ENCODE peak calls at places on chromosomes 2 and 18, in nine cellular contexts. C is psoas muscle; Z is DMS79 treated with DMSO at 0.1 percent for 48 hours; E is NCI-H748 treated with DMSO at 0.1 percent for 48 hours; B is naive B cell; H is stimulated activated CD8-positive, alpha-beta memory T cell treated with anti-CD3 and anti-CD28 coated beads, Interleukin-12 subunit alpha, Interleukin-12 subunit beta, amount 100 ng/mL, for 1 hour; J is activated CD4-positive, alpha-beta memory T cell treated with anti-CD3 and anti-CD28 coated beads, Interleukin-2, amount 10 ng/mL, durations not matched to agents 7 days and 5 days; S is stimulated activated CD4-positive, alpha-beta T cell treated with anti-CD3 and anti-CD28 coated beads, Interleukin-2, amount 100 ng/mL, for 48 hours; P is cardiac fibroblast. I is an unnamed sample.

GRCh38 chr18:79682896-79683625 is 3.5 kb downstream of the CTDP1 start:
- DNase-seq in C (no peak), Z (no peak), E (no peak), B (peak; percentile 47), H (no peak), J (peak; percentile 24), S (peak; percentile 62), P (no peak), I (no peak)

GRCh38 chr2:128315122-128315828 is 3.4 kb downstream of the HS6ST1 start:
- DNase-seq in C (peak; percentile 39), Z (peak; percentile 44), E (no peak), B (no peak), H (no peak), J (no peak), S (no peak), P (no peak), I (no peak)

GRCh38 chr2:48085888-48086287 is 179.6 kb upstream of the FBXO11 start:
- DNase-seq in C (no peak), Z (no peak), E (no peak), B (no peak), H (no peak), J (no peak), S (no peak), P (no peak), I (no peak)

GRCh38 chr2:94861308-94862152 is 9.7 kb upstream of the TEKT4 start:
- DNase-seq in C (no peak), Z (peak; percentile 5), E (peak; percentile 7), B (no peak), H (no peak), J (no peak), S (no peak), P (no peak), I (no peak)

GRCh38 chr2:74516070-74516633 is 1.9 kb downstream of the TLX2 start:
- DNase-seq in C (peak; percentile 84), Z (no peak), E (no peak), B (peak; percentile 64), H (peak; percentile 50), J (peak; percentile 81), S (peak; percentile 62), P (peak; percentile 59), I (no peak)

GRCh38 chr2:11123856-11124759 is 31.2 kb upstream of the SLC66A3 start:
- DNase-seq in C (peak; percentile 75), Z (peak; percentile 80), E (peak; percentile 63), B (peak; percentile 25), H (peak; percentile 27), J (peak; percentile 73), S (peak; percentile 78), P (peak; percentile 52), I (peak; percentile 65)

GRCh38 chr2:191693778-191694177 is 15.8 kb downstream of the NABP1 start:
- DNase-seq in C (no peak), Z (no peak), E (no peak), B (no peak), H (no peak), J (no peak), S (no peak), P (no peak), I (no peak)

GRCh38 chr2:192749606-192750200 is 555.0 kb upstream of the TMEFF2 start:
- DNase-seq in C (no peak), Z (no peak), E (peak; percentile 72), B (no peak), H (no peak), J (no peak), S (no peak), P (peak; percentile 5), I (peak; percentile 15)

GRCh38 chr2:216909541-216910175 is 49.8 kb upstream of the TNP1 start:
- DNase-seq in C (no peak), Z (no peak), E (no peak), B (no peak), H (no peak), J (no peak), S (no peak), P (no peak), I (no peak)

GRCh38 chr18:44758821-44759624 is 78.3 kb downstream of the SETBP1 start:
- DNase-seq in C (no peak), Z (no peak), E (no peak), B (peak; percentile 86), H (no peak), J (peak; percentile 37), S (peak; percentile 35), P (no peak), I (peak; percentile 95)

GRCh38 chr2:109089602-109090300 is 39.3 kb upstream of the SH3RF3 start:
- DNase-seq in C (no peak), Z (no peak), E (no peak), B (no peak), H (no peak), J (no peak), S (no peak), P (no peak), I (no peak)

GRCh38 chr2:19607931-19608762 is 249.7 kb upstream of the OSR1 start:
- DNase-seq in C (peak; percentile 62), Z (no peak), E (no peak), B (no peak), H (no peak), J (no peak), S (no peak), P (peak; percentile 76), I (no peak)

GRCh38 chr2:74915743-74916142 is 42.7 kb upstream of the POLE4 start:
- DNase-seq in C (no peak), Z (no peak), E (no peak), B (no peak), H (peak; percentile 4), J (peak; percentile 74), S (peak; percentile 15), P (peak; percentile 9), I (no peak)

GRCh38 chr2:150742094-150742493 is 254.6 kb upstream of the RND3 start:
- DNase-seq in C (no peak), Z (no peak), E (no peak), B (no peak), H (no peak), J (no peak), S (no peak), P (no peak), I (no peak)

GRCh38 chr2:240586919-240587800 is 626 bp downstream of the CAPN10 start:
- DNase-seq in C (no peak), Z (peak; percentile 39), E (peak; percentile 40), B (no peak), H (peak; percentile 35), J (peak; percentile 69), S (peak; percentile 45), P (peak; percentile 18), I (peak; percentile 64)

GRCh38 chr2:239548491-239548890 is 147.7 kb upstream of the HDAC4 start:
- DNase-seq in C (no peak), Z (no peak), E (no peak), B (no peak), H (peak; percentile 23), J (peak; percentile 69), S (peak; percentile 49), P (no peak), I (no peak)

GRCh38 chr2:98911376-98912154 is 24.5 kb downstream of the CRACDL start:
- DNase-seq in C (no peak), Z (no peak), E (no peak), B (no peak), H (no peak), J (peak; percentile 50), S (no peak), P (peak; percentile 30), I (no peak)

GRCh38 chr2:136281281-136282117 is 163.6 kb upstream of the CXCR4 start:
- DNase-seq in C (no peak), Z (peak; percentile 26), E (no peak), B (peak; percentile 28), H (peak; percentile 35), J (peak; percentile 39), S (peak; percentile 24), P (no peak), I (no peak)

GRCh38 chr18:24567199-24567598 is 106.8 kb downstream of the HRH4 start:
- DNase-seq in C (no peak), Z (peak; percentile 7), E (peak; percentile 49), B (no peak), H (no peak), J (no peak), S (no peak), P (no peak), I (no peak)

GRCh38 chr18:60446821-60447220 is 74.2 kb upstream of the MC4R start:
- DNase-seq in C (no peak), Z (no peak), E (no peak), B (no peak), H (no peak), J (no peak), S (no peak), P (no peak), I (no peak)

GRCh38 chr2:105906481-105906880 is 161.8 kb downstream of the NCK2 start:
- DNase-seq in C (no peak), Z (no peak), E (no peak), B (no peak), H (no peak), J (no peak), S (no peak), P (no peak), I (no peak)

GRCh38 chr2:69097148-69097610 is 84.2 kb downstream of the ANTXR1 start:
- DNase-seq in C (no peak), Z (no peak), E (no peak), B (no peak), H (no peak), J (no peak), S (no peak), P (peak; percentile 63), I (no peak)